ENCODE peak calls at places on chromosome 3, in seven cellular contexts. C is mammary epithelial cell; Y is cardiac fibroblast; Q is CD8-positive, alpha-beta T cell; F is cardiac muscle cell; M is MM.1S; G is HCT116. P is an unnamed sample.

GRCh38 chr3:29557186-29557585 is 276.3 kb downstream of the RBMS3 start:
- DNase-seq in C (no peak), Y (no peak), Q (no peak), F (no peak), M (no peak), G (no peak), P (no peak)

GRCh38 chr3:13045904-13046568 is 27.2 kb downstream of the IQSEC1 start:
- DNase-seq in C (no peak), Y (no peak), Q (no peak), F (no peak), M (no peak), G (no peak), P (peak; percentile 79)

GRCh38 chr3:35664460-35664919 is 25.2 kb downstream of the ARPP21 start:
- DNase-seq in C (no peak), Y (peak; percentile 75), Q (no peak), F (peak; percentile 81), M (no peak), G (no peak), P (no peak)

GRCh38 chr3:153319691-153320552 is 157.9 kb downstream of the RAP2B start:
- DNase-seq in C (no peak), Y (no peak), Q (no peak), F (no peak), M (peak; percentile 35), G (no peak), P (no peak)

GRCh38 chr3:126570103-126570541 is 11.4 kb upstream of the C3orf22 start:
- DNase-seq in C (no peak), Y (no peak), Q (no peak), F (no peak), M (no peak), G (no peak), P (no peak)

GRCh38 chr3:192417012-192417411 is 310.3 kb downstream of the FGF12 start:
- DNase-seq in C (no peak), Y (no peak), Q (no peak), F (peak; percentile 70), M (no peak), G (no peak), P (no peak)

GRCh38 chr3:22582291-22582690 is 620.8 kb upstream of the UBE2E2 start:
- DNase-seq in C (peak; percentile 20), Y (no peak), Q (no peak), F (no peak), M (no peak), G (no peak), P (no peak)

GRCh38 chr3:172701758-172702157 is 9.1 kb downstream of the NCEH1 start:
- DNase-seq in C (no peak), Y (no peak), Q (no peak), F (no peak), M (no peak), G (no peak), P (no peak)

GRCh38 chr3:125594581-125595011 is 701 bp downstream of the OSBPL11 start:
- DNase-seq in C (peak; percentile 21), Y (no peak), Q (no peak), F (peak; percentile 6), M (peak; percentile 13), G (no peak), P (no peak)

GRCh38 chr3:180250172-180250571 is 213.4 kb upstream of the PEX5L start:
- DNase-seq in C (peak; percentile 79), Y (peak; percentile 53), Q (no peak), F (no peak), M (no peak), G (no peak), P (no peak)

GRCh38 chr3:159796226-159796625 is 192.4 kb upstream of the IL12A start:
- DNase-seq in C (no peak), Y (no peak), Q (no peak), F (no peak), M (no peak), G (no peak), P (no peak)

GRCh38 chr3:41836360-41837134 is 125.4 kb downstream of the ULK4 start:
- DNase-seq in C (no peak), Y (no peak), Q (no peak), F (no peak), M (no peak), G (no peak), P (no peak)

GRCh38 chr3:178245385-178245778 is 290.9 kb upstream of the KCNMB2 start:
- DNase-seq in C (no peak), Y (no peak), Q (no peak), F (no peak), M (peak; percentile 26), G (no peak), P (no peak)

GRCh38 chr3:141202682-141203081 is 28.9 kb upstream of the PXYLP1 start:
- DNase-seq in C (no peak), Y (no peak), Q (no peak), F (no peak), M (no peak), G (no peak), P (no peak)

GRCh38 chr3:11818033-11818432 is 28.7 kb downstream of the TAMM41 start:
- DNase-seq in C (peak; percentile 91), Y (peak; percentile 29), Q (no peak), F (no peak), M (no peak), G (no peak), P (no peak)

GRCh38 chr3:130850044-130850797 is 43.7 kb upstream of the ATP2C1 start:
- DNase-seq in C (peak; percentile 98), Y (peak; percentile 89), Q (peak; percentile 2), F (peak; percentile 97), M (peak; percentile 97), G (no peak), P (peak; percentile 87)

GRCh38 chr3:194132465-194133358 is 3.2 kb upstream of the HES1 start:
- DNase-seq in C (peak; percentile 94), Y (no peak), Q (no peak), F (peak; percentile 16), M (no peak), G (no peak), P (no peak)

GRCh38 chr3:142628806-142629205 is 32.6 kb downstream of the PLS1 start:
- DNase-seq in C (no peak), Y (no peak), Q (no peak), F (no peak), M (no peak), G (no peak), P (no peak)

GRCh38 chr3:52174896-52175295 is 20.7 kb upstream of the POC1A start:
- DNase-seq in C (peak; percentile 43), Y (peak; percentile 38), Q (no peak), F (no peak), M (no peak), G (no peak), P (no peak)

GRCh38 chr3:124315215-124316033 is 323.5 kb upstream of the ROPN1 start:
- DNase-seq in C (peak; percentile 42), Y (peak; percentile 19), Q (no peak), F (peak; percentile 34), M (no peak), G (peak; percentile 3), P (peak; percentile 3)

GRCh38 chr3:186760141-186760813 is 23.1 kb upstream of the EIF4A2 start:
- DNase-seq in C (peak; percentile 91), Y (no peak), Q (no peak), F (no peak), M (no peak), G (peak; percentile 84), P (no peak)

GRCh38 chr3:179163503-179163902 is 15.3 kb downstream of the PIK3CA start:
- DNase-seq in C (no peak), Y (no peak), Q (no peak), F (no peak), M (no peak), G (no peak), P (no peak)

GRCh38 chr3:100089802-100090668 is 24.3 kb downstream of the FILIP1L start:
- DNase-seq in C (peak; percentile 39), Y (peak; percentile 74), Q (no peak), F (peak; percentile 76), M (no peak), G (peak; percentile 16), P (no peak)

GRCh38 chr3:197466586-197467399 is 89.0 kb downstream of the BDH1 start:
- DNase-seq in C (peak; percentile 56), Y (peak; percentile 74), Q (no peak), F (peak; percentile 58), M (no peak), G (no peak), P (no peak)
- H3K4me3 ChIP-seq in C (no peak overlapping the region), Y (no peak overlapping the region), Q (no peak overlapping the region), F (no peak overlapping the region), M (no peak overlapping the region), G (no peak overlapping the region), P (no peak overlapping the region)

DNA sequence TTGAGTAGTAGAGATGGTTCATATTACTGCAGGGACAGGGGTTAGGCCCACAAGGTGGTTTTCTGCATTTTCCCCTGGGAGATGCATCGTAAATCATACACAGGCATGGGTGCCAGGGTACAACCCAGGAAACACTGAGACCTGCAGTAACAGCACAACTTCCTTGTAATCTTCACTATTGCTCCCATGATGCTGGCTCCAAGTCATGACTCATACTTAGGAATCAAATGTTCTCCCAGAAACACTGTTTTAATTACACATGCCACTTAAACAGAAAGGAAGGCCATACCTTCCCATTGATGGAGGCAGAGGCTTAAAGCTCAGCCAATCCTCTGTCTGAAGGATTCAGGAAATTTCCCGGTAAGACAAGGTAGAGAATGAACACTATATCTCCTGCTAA is 106.5 kb downstream of the ERC2 start:
- DNase-seq in C (no peak), Y (no peak), Q (no peak), F (no peak), M (no peak), G (no peak), P (no peak)
- TF ChIP-seq CTCF in C (no peak), Y (no peak), Q (no peak), F (no peak), M (no peak), G (no peak), P (no peak)

DNA sequence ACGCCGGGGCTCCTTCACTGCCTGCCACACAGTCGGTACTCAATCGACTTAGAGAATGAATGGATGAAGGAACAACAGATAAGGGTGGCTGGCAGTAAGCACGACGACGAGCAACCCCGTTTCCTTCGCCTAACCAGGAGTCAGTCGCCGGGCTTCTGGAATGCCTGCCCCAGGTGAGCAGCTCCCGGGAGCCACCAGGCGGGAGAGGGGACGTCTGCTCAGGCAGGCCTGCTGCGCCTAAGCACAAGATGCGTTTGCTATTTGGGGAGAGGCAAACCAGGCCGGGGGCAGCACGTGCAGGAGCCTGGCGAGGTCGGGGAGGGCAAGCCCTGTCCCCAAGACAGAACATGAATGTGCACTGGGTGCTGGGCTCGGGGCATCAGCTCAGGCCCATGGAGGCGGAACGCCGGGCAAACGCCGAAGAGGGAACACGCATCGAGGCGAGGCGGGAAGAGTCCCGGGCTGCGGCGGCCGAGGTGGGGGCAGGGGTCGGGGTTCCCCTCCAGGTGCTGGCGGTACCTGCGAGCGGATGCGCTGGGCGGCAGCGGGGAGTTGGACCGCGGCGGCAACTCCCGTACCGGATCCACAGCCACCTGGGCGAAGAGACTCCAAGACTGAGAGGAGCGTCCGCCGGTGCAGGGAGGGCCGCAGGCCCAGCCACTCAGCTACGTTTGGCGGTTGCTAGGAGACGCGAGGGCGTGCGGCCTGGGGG is at the start of gene CFAP92:
- DNase-seq in C (peak; percentile 81), Y (peak; percentile 68), Q (peak; percentile 85), F (peak; percentile 76), M (peak; percentile 92), G (peak; percentile 23), P (peak; percentile 22)
- H3K4me3 ChIP-seq in C (peak within 1 kb of the TSS; percentile 30), Y (peak within 1 kb of the TSS; percentile 35), Q (peak within 1 kb of the TSS; percentile 39), F (peak within 1 kb of the TSS; percentile 37), M (peak within 1 kb of the TSS; percentile 50), G (no peak within 1 kb of the TSS), P (peak within 1 kb of the TSS; percentile 24)

DNA sequence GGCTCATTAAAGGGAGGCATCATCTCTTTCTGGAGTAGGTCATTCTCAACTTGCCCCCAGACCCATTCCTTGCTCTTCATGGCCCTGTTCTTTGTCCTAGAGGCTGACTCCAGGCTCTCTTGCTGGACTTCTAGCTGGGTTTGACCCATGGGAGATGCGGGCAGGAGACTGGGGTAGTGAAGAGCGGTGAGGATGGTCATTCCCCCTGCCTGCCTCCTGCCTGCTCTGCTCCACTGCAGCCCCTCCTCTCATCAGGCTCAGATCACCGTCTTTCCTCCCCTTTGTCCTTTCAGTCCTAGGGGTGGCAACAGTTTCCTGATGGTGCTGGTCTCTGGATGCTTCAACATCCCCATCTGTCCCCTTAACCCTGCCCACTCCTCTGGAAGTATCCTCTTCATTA is 170.9 kb downstream of the ABHD5 start:
- DNase-seq in C (no peak), Y (no peak), Q (no peak), F (no peak), M (no peak), G (no peak), P (no peak)
- TF ChIP-seq CTCF in C (no peak), Y (no peak), Q (no peak), F (no peak), M (no peak), G (no peak), P (no peak)

P was measured in GM12864.